ENCODE peak calls at places on chromosomes 13 and 19, in five cellular contexts. One of them, this sample, is unnamed.

GRCh38 chr19:1131718-1132552 is 28.1 kb downstream of the GPX4 start:
- DNase-seq in NCI-H774: peak; percentile 27
- DNase-seq in Daoy: peak; percentile 92
- DNase-seq in lower leg skin: peak; percentile 81
- DNase-seq in ovary: peak; percentile 79
- DNase-seq in this sample: peak; percentile 94

GRCh38 chr19:49441210-49441959 is at the start of gene SLC17A7:
- DNase-seq in lower leg skin: peak; percentile 59
- DNase-seq in Daoy: peak; percentile 71
- DNase-seq in ovary: no peak
- DNase-seq in NCI-H774: no peak
- DNase-seq in this sample: no peak

GRCh38 chr19:31352782-31353651 is 3.8 kb upstream of the TSHZ3 start:
- DNase-seq in NCI-H774: no peak
- DNase-seq in lower leg skin: no peak
- DNase-seq in Daoy: no peak
- DNase-seq in ovary: peak; percentile 54
- DNase-seq in this sample: no peak

GRCh38 chr19:41546386-41546789 is 29.6 kb upstream of the CEACAM21 start:
- DNase-seq in ovary: no peak
- DNase-seq in NCI-H774: no peak
- DNase-seq in Daoy: no peak
- DNase-seq in lower leg skin: no peak
- DNase-seq in this sample: no peak

GRCh38 chr13:45336025-45336800 is 4.8 kb downstream of the TPT1 start:
- DNase-seq in ovary: no peak
- DNase-seq in NCI-H774: no peak
- DNase-seq in lower leg skin: no peak
- DNase-seq in Daoy: no peak
- DNase-seq in this sample: no peak

GRCh38 chr13:48574036-48574796 is 41.3 kb upstream of the RCBTB2 start:
- DNase-seq in NCI-H774: no peak
- DNase-seq in Daoy: no peak
- DNase-seq in ovary: no peak
- DNase-seq in lower leg skin: no peak
- DNase-seq in this sample: no peak

GRCh38 chr19:1206733-1207301 is 1.2 kb downstream of the STK11 start:
- DNase-seq in ovary: peak; percentile 56
- DNase-seq in lower leg skin: no peak
- DNase-seq in NCI-H774: no peak
- DNase-seq in Daoy: no peak
- DNase-seq in this sample: peak; percentile 47

GRCh38 chr19:56105090-56105701 is 15.9 kb downstream of the ZNF787 start:
- DNase-seq in NCI-H774: peak; percentile 37
- DNase-seq in Daoy: peak; percentile 32
- DNase-seq in ovary: peak; percentile 73
- DNase-seq in lower leg skin: peak; percentile 52
- DNase-seq in this sample: peak; percentile 86

GRCh38 chr19:11843741-11844140 is 4.8 kb upstream of the ZNF439 start:
- DNase-seq in Daoy: no peak
- DNase-seq in NCI-H774: no peak
- DNase-seq in ovary: no peak
- DNase-seq in lower leg skin: no peak
- DNase-seq in this sample: no peak

GRCh38 chr13:112748947-112749346 is 59.1 kb downstream of the ATP11A start:
- DNase-seq in Daoy: no peak
- DNase-seq in lower leg skin: peak; percentile 37
- DNase-seq in ovary: no peak
- DNase-seq in NCI-H774: no peak
- DNase-seq in this sample: no peak

GRCh38 chr13:84810781-84811180 is 928.5 kb upstream of the SLITRK1 start:
- DNase-seq in NCI-H774: no peak
- DNase-seq in ovary: no peak
- DNase-seq in Daoy: no peak
- DNase-seq in lower leg skin: no peak
- DNase-seq in this sample: no peak

GRCh38 chr19:11483176-11484111 is 2.6 kb upstream of the ELAVL3 start:
- DNase-seq in lower leg skin: no peak
- DNase-seq in Daoy: no peak
- DNase-seq in NCI-H774: no peak
- DNase-seq in ovary: no peak
- DNase-seq in this sample: no peak

GRCh38 chr13:101390461-101390860 is 25.8 kb downstream of the NALCN start:
- DNase-seq in lower leg skin: no peak
- DNase-seq in Daoy: no peak
- DNase-seq in ovary: no peak
- DNase-seq in NCI-H774: no peak
- DNase-seq in this sample: peak; percentile 57

GRCh38 chr19:11673608-11674041 is 65.1 kb downstream of the ZNF823 start:
- DNase-seq in ovary: peak; percentile 76
- DNase-seq in NCI-H774: no peak
- DNase-seq in lower leg skin: peak; percentile 33
- DNase-seq in Daoy: peak; percentile 76
- DNase-seq in this sample: peak; percentile 85

GRCh38 chr19:39725995-39726394 is 11.8 kb downstream of the CLC start:
- DNase-seq in lower leg skin: no peak
- DNase-seq in Daoy: no peak
- DNase-seq in ovary: no peak
- DNase-seq in NCI-H774: no peak
- DNase-seq in this sample: no peak

GRCh38 chr13:37448072-37448471 is 150.5 kb downstream of the POSTN start:
- DNase-seq in NCI-H774: no peak
- DNase-seq in ovary: no peak
- DNase-seq in Daoy: no peak
- DNase-seq in lower leg skin: no peak
- DNase-seq in this sample: no peak

GRCh38 chr19:15091918-15092753 is 10.1 kb downstream of the OR1I1 start:
- DNase-seq in ovary: no peak
- DNase-seq in NCI-H774: peak; percentile 53
- DNase-seq in lower leg skin: peak; percentile 55
- DNase-seq in Daoy: peak; percentile 58
- DNase-seq in this sample: peak; percentile 84

GRCh38 chr13:43470610-43471009 is 316.2 kb downstream of the ENOX1 start:
- DNase-seq in Daoy: no peak
- DNase-seq in NCI-H774: no peak
- DNase-seq in lower leg skin: no peak
- DNase-seq in ovary: no peak
- DNase-seq in this sample: no peak

GRCh38 chr13:112850273-112850672 is 118.7 kb upstream of the MCF2L start:
- DNase-seq in NCI-H774: no peak
- DNase-seq in lower leg skin: no peak
- DNase-seq in ovary: no peak
- DNase-seq in Daoy: no peak
- DNase-seq in this sample: no peak

GRCh38 chr13:25179011-25179410 is 6.9 kb upstream of the AMER2 start:
- DNase-seq in Daoy: no peak
- DNase-seq in NCI-H774: no peak
- DNase-seq in lower leg skin: no peak
- DNase-seq in ovary: no peak
- DNase-seq in this sample: no peak

GRCh38 chr19:55368701-55369563 is 1.3 kb downstream of the IL11 start:
- DNase-seq in ovary: no peak
- DNase-seq in Daoy: peak; percentile 69
- DNase-seq in NCI-H774: no peak
- DNase-seq in lower leg skin: no peak
- DNase-seq in this sample: no peak